ENCODE peak calls at places on chromosomes 7 and 10, in six cellular contexts. Z, F, J, S, O and B are unnamed samples.

GRCh38 chr7:132097550-132098134 is 478.6 kb downstream of the PLXNA4 start:
- DNase-seq in Z (no peak), F (peak), J (no peak), S (no peak), O (peak), B (no peak)

GRCh38 chr10:112137381-112137987 is 46.1 kb downstream of the GPAM start:
- DNase-seq in Z (peak), F (peak), J (peak), S (peak), O (peak), B (peak)

GRCh38 chr7:30918676-30919075 is 7.0 kb downstream of the AQP1 start:
- DNase-seq in Z (no peak), F (no peak), J (no peak), S (no peak), O (no peak), B (no peak)

GRCh38 chr10:126504051-126504760 is 115.9 kb upstream of the ADAM12 start:
- DNase-seq in Z (peak), F (peak), J (peak), S (peak), O (peak), B (peak)

GRCh38 chr7:47931005-47931787 is 17.1 kb downstream of the PKD1L1 start:
- DNase-seq in Z (no peak), F (no peak), J (no peak), S (no peak), O (no peak), B (no peak)

GRCh38 chr7:1758859-1759521 is 88.9 kb downstream of the ELFN1 start:
- DNase-seq in Z (no peak), F (no peak), J (no peak), S (no peak), O (no peak), B (no peak)

GRCh38 chr7:132276252-132276651 is 300.0 kb downstream of the PLXNA4 start:
- DNase-seq in Z (no peak), F (no peak), J (no peak), S (peak), O (no peak), B (no peak)

GRCh38 chr10:77226434-77226833 is 411.2 kb downstream of the KCNMA1 start:
- DNase-seq in Z (no peak), F (no peak), J (no peak), S (no peak), O (no peak), B (no peak)

GRCh38 chr10:73837072-73837471 is 25.7 kb upstream of the NDST2 start:
- DNase-seq in Z (no peak), F (no peak), J (no peak), S (no peak), O (no peak), B (no peak)

GRCh38 chr7:27345964-27346363 is 103.4 kb downstream of the EVX1 start:
- DNase-seq in Z (no peak), F (no peak), J (no peak), S (no peak), O (no peak), B (no peak)

GRCh38 chr7:19464241-19464640 is 244.6 kb downstream of the POLR1F start:
- DNase-seq in Z (no peak), F (no peak), J (no peak), S (no peak), O (no peak), B (no peak)

GRCh38 chr10:110651044-110651958 is 7.2 kb downstream of the RBM20 start:
- DNase-seq in Z (no peak), F (no peak), J (no peak), S (no peak), O (no peak), B (peak)

GRCh38 chr7:54860003-54860775 is 101.2 kb upstream of the SEC61G start:
- DNase-seq in Z (no peak), F (no peak), J (no peak), S (no peak), O (no peak), B (no peak)

GRCh38 chr7:28674359-28674782 is 262.1 kb downstream of the CREB5 start:
- DNase-seq in Z (no peak), F (no peak), J (no peak), S (no peak), O (no peak), B (peak)

GRCh38 chr10:49505076-49505475 is 33.8 kb downstream of the ERCC6 start:
- DNase-seq in Z (no peak), F (no peak), J (no peak), S (no peak), O (no peak), B (no peak)

GRCh38 chr7:43072530-43072929 is 39.9 kb upstream of the HECW1 start:
- DNase-seq in Z (no peak), F (no peak), J (no peak), S (no peak), O (no peak), B (no peak)

DNA sequence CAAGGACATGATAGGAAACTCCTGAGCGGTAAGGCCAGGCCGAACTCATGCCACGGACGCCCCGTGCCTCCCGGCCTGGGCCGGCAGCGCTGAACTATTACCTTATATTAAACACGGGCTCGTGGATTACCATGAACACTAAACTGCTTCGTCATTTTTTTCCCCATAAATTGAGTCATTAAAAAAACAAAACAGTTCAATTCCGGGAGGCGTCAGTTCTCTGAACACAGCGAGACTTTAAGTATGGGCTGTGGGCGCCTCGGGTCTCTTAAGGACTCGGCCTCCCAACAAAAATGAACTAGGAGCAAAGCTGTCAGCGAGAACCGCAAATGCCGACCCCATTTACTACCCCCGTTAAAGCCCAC is 519 bp downstream of the PITRM1 start:
- DNase-seq in Z (peak), F (no peak), J (no peak), S (peak), O (no peak), B (peak)
- TF ChIP-seq POLR2A in Z (no peak), F (no peak), J (no peak), S (no peak), O (no peak), B (no peak)

DNA sequence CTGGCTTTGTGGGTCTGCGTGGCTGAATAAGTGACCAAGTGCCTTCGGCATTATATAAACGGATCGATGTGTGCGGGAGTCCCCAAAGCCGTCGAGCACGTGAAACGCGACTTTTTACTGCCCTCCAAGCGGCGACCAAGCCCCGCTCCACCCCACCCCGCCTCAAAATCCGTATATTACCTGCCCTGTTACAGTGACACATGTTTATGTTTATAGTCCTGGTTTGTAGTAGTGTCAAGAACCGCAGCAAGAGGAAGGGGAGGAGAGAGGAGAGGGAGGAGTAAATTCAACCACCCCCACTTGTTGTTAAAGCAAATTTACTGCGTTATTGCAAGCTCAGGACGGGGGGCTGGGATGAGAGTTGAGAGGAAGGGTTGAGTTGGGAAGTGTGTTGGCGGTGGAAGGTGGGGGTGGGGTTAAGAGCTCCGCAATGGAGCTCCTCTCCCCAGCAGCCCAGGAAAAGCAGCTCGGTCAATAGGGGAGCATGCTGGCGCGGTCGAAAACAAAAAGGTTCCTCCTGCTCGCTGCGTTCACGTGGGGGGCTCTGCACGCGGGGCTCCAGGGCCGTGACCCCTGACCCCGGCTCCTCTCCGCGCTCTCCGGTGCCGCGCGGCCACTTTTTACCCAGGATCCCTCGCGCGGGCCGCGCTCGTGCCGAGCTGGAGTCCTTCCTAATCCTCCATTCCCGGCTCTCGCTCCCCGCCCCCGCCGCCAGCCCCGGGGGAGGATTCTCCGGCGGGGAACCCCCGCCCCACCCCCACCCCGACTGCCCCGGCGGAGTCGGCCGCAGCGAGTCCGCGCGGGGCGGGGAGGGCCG is at the start of gene SKIDA1:
- DNase-seq in Z (peak), F (peak), J (peak), S (peak), O (peak), B (no peak)
- TF ChIP-seq POLR2A in Z (no peak), F (no peak), J (peak), S (no peak), O (no peak), B (peak)

GRCh38 chr10:11208243-11208642 is 190.6 kb downstream of the CELF2 start:
- DNase-seq in Z (no peak), F (no peak), J (no peak), S (no peak), O (no peak), B (no peak)
- TF ChIP-seq POLR2A in Z (no peak), F (no peak), J (no peak), S (no peak), O (no peak), B (no peak)

GRCh38 chr10:119039161-119039560 is 9.6 kb downstream of the NANOS1 start:
- DNase-seq in Z (no peak), F (no peak), J (no peak), S (no peak), O (no peak), B (no peak)

GRCh38 chr10:119045561-119045960 is 16.0 kb downstream of the NANOS1 start:
- DNase-seq in Z (no peak), F (no peak), J (no peak), S (no peak), O (no peak), B (no peak)

GRCh38 chr10:119041332-119041731 is 11.8 kb downstream of the NANOS1 start:
- DNase-seq in Z (no peak), F (no peak), J (no peak), S (no peak), O (no peak), B (no peak)

GRCh38 chr10:119042169-119042568 is 12.7 kb downstream of the NANOS1 start:
- DNase-seq in Z (no peak), F (no peak), J (no peak), S (no peak), O (no peak), B (no peak)
- TF ChIP-seq POLR2A in Z (no peak), F (no peak), J (no peak), S (no peak), O (no peak), B (no peak)

GRCh38 chr10:102603946-102604345 is 40.3 kb upstream of the TRIM8 start:
- DNase-seq in Z (no peak), F (no peak), J (no peak), S (no peak), O (no peak), B (no peak)

GRCh38 chr10:102600816-102601215 is 43.5 kb upstream of the TRIM8 start:
- DNase-seq in Z (no peak), F (no peak), J (no peak), S (no peak), O (no peak), B (no peak)

GRCh38 chr10:102601639-102602038 is 42.6 kb upstream of the TRIM8 start:
- DNase-seq in Z (no peak), F (no peak), J (no peak), S (no peak), O (no peak), B (no peak)

GRCh38 chr10:102604379-102604960 is 39.8 kb upstream of the TRIM8 start:
- DNase-seq in Z (no peak), F (no peak), J (peak), S (no peak), O (peak), B (peak)

DNA sequence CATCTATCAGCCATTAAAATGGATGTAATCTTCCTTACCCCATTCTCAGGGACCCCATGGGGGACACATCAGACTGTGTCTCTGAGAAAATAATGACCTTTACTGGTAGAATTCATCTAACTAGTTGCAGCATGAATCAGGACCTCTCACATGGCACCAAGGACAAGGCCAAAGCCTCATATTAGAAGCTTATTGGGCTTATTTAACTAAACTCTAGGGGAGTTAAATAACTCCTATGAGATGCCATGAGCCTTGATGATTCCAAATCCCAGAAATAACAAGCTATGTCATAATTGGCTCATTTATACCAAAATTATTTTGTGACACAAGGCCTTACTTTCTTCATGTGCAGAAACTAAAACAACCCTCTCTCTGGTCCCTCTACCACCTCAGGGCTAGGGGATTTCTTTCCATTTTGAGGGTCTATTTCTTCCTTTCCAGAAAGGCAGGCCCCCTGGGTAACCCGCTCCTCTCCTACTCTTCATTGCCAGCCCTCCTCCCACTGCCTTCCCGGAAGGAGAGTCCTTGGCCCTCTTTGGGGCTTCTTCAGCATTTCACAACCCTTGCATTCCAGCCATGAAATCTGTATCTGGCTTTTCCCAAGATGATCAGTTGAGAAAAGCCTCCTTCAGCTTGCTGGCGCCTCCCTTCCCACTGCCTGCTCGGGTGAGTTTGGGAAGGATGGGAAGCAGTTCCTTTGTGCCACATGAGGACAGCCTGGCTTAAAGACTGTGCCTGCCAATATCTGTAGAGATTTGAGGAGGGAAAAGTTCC is 41.8 kb upstream of the TRIM8 start:
- DNase-seq in Z (peak), F (peak), J (no peak), S (no peak), O (peak), B (no peak)
- TF ChIP-seq POLR2A in Z (no peak), F (no peak), J (no peak), S (no peak), O (no peak), B (no peak)

DNA sequence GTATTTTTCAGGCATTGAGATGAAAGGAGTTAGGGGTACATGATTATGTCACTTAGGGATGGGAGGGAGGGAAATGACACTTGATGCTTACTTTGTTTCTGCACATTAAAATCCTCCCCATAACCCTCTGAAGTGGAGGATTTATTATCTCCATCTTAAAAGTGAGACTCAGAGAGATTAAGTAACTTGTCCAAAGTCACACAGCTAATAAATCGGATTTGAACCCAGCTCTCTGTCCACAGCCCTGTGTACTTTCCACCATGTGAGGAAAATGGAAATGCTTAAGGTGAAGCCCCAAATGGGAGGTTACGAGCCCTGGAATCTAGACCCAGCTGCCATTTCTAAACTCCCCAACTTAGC is 58.6 kb downstream of the HK1 start:
- DNase-seq in Z (no peak), F (no peak), J (no peak), S (no peak), O (no peak), B (no peak)
- TF ChIP-seq POLR2A in Z (no peak), F (no peak), J (no peak), S (no peak), O (no peak), B (no peak)

GRCh38 chr7:26156454-26157365 is 4.7 kb downstream of the NFE2L3 start:
- DNase-seq in Z (no peak), F (no peak), J (peak), S (peak), O (no peak), B (peak)
- TF ChIP-seq POLR2A in Z (no peak), F (no peak), J (no peak), S (no peak), O (no peak), B (no peak)